ENCODE peak calls at places on chromosomes 13 and 19, in nine cellular contexts. One of them, this sample, is unnamed.

GRCh38 chr19:49564616-49565045 is 15.7 kb downstream of the NOSIP start:
- DNase-seq in NCI-H146: no peak
- DNase-seq in HuH-7: no peak
- DNase-seq in Peyer's patch: no peak
- DNase-seq in nucleus accumbens: no peak
- DNase-seq in stimulated activated CD4-positive, alpha-beta T cell treated with anti-CD3 and anti-CD28 coated beads, Interleukin-4, amount 100 ng/mL, for 48 hours: no peak
- DNase-seq in neural crest cell: no peak
- DNase-seq in non-pigmented ciliary epithelial cell: no peak
- DNase-seq in dermis blood vessel endothelial cell: no peak
- DNase-seq in this sample: no peak

GRCh38 chr13:27962128-27962841 is 6.8 kb downstream of the CDX2 start:
- DNase-seq in NCI-H146: no peak
- DNase-seq in HuH-7: peak
- DNase-seq in Peyer's patch: peak
- DNase-seq in nucleus accumbens: no peak
- DNase-seq in stimulated activated CD4-positive, alpha-beta T cell treated with anti-CD3 and anti-CD28 coated beads, Interleukin-4, amount 100 ng/mL, for 48 hours: no peak
- DNase-seq in neural crest cell: no peak
- DNase-seq in non-pigmented ciliary epithelial cell: no peak
- DNase-seq in dermis blood vessel endothelial cell: no peak
- DNase-seq in this sample: no peak

GRCh38 chr13:39313721-39314120 is 275.5 kb downstream of the NHLRC3 start:
- DNase-seq in NCI-H146: no peak
- DNase-seq in HuH-7: no peak
- DNase-seq in Peyer's patch: no peak
- DNase-seq in nucleus accumbens: no peak
- DNase-seq in stimulated activated CD4-positive, alpha-beta T cell treated with anti-CD3 and anti-CD28 coated beads, Interleukin-4, amount 100 ng/mL, for 48 hours: no peak
- DNase-seq in neural crest cell: no peak
- DNase-seq in non-pigmented ciliary epithelial cell: no peak
- DNase-seq in dermis blood vessel endothelial cell: no peak
- DNase-seq in this sample: no peak

GRCh38 chr19:45079911-45080469 is 930 bp downstream of the GEMIN7 start:
- DNase-seq in NCI-H146: no peak
- DNase-seq in HuH-7: no peak
- DNase-seq in Peyer's patch: peak
- DNase-seq in nucleus accumbens: no peak
- DNase-seq in stimulated activated CD4-positive, alpha-beta T cell treated with anti-CD3 and anti-CD28 coated beads, Interleukin-4, amount 100 ng/mL, for 48 hours: no peak
- DNase-seq in neural crest cell: no peak
- DNase-seq in non-pigmented ciliary epithelial cell: no peak
- DNase-seq in dermis blood vessel endothelial cell: no peak
- DNase-seq in this sample: no peak

GRCh38 chr13:50845211-50845610 is 1.7 kb upstream of the DLEU7 start:
- DNase-seq in NCI-H146: no peak
- DNase-seq in HuH-7: no peak
- DNase-seq in Peyer's patch: no peak
- DNase-seq in nucleus accumbens: no peak
- DNase-seq in stimulated activated CD4-positive, alpha-beta T cell treated with anti-CD3 and anti-CD28 coated beads, Interleukin-4, amount 100 ng/mL, for 48 hours: no peak
- DNase-seq in neural crest cell: no peak
- DNase-seq in non-pigmented ciliary epithelial cell: peak
- DNase-seq in dermis blood vessel endothelial cell: no peak
- DNase-seq in this sample: no peak

GRCh38 chr13:100533588-100534041 is 55.0 kb downstream of the GGACT start:
- DNase-seq in NCI-H146: peak
- DNase-seq in HuH-7: no peak
- DNase-seq in Peyer's patch: peak
- DNase-seq in nucleus accumbens: no peak
- DNase-seq in stimulated activated CD4-positive, alpha-beta T cell treated with anti-CD3 and anti-CD28 coated beads, Interleukin-4, amount 100 ng/mL, for 48 hours: no peak
- DNase-seq in neural crest cell: no peak
- DNase-seq in non-pigmented ciliary epithelial cell: no peak
- DNase-seq in dermis blood vessel endothelial cell: no peak
- DNase-seq in this sample: no peak

GRCh38 chr13:25044071-25044470 is 51.9 kb upstream of the PABPC3 start:
- DNase-seq in NCI-H146: no peak
- DNase-seq in HuH-7: no peak
- DNase-seq in Peyer's patch: no peak
- DNase-seq in nucleus accumbens: no peak
- DNase-seq in stimulated activated CD4-positive, alpha-beta T cell treated with anti-CD3 and anti-CD28 coated beads, Interleukin-4, amount 100 ng/mL, for 48 hours: no peak
- DNase-seq in neural crest cell: no peak
- DNase-seq in non-pigmented ciliary epithelial cell: no peak
- DNase-seq in dermis blood vessel endothelial cell: no peak
- DNase-seq in this sample: no peak

GRCh38 chr13:114151031-114151430 is 18.6 kb upstream of the RASA3 start:
- DNase-seq in NCI-H146: no peak
- DNase-seq in HuH-7: no peak
- DNase-seq in Peyer's patch: peak
- DNase-seq in nucleus accumbens: no peak
- DNase-seq in stimulated activated CD4-positive, alpha-beta T cell treated with anti-CD3 and anti-CD28 coated beads, Interleukin-4, amount 100 ng/mL, for 48 hours: no peak
- DNase-seq in neural crest cell: no peak
- DNase-seq in non-pigmented ciliary epithelial cell: no peak
- DNase-seq in dermis blood vessel endothelial cell: no peak
- DNase-seq in this sample: no peak

GRCh38 chr19:29630661-29631060 is 24.6 kb downstream of the POP4 start:
- DNase-seq in NCI-H146: no peak
- DNase-seq in HuH-7: no peak
- DNase-seq in Peyer's patch: peak
- DNase-seq in nucleus accumbens: no peak
- DNase-seq in stimulated activated CD4-positive, alpha-beta T cell treated with anti-CD3 and anti-CD28 coated beads, Interleukin-4, amount 100 ng/mL, for 48 hours: no peak
- DNase-seq in neural crest cell: no peak
- DNase-seq in non-pigmented ciliary epithelial cell: no peak
- DNase-seq in dermis blood vessel endothelial cell: no peak
- DNase-seq in this sample: no peak